ENCODE peak calls at places on chromosomes 11 and 22, in nine cellular contexts. W, C, U, H, T, E, A, Q and J are unnamed samples.

GRCh38 chr11:100557830-100558611 is 129.1 kb upstream of the ARHGAP42 start:
- DNase-seq in W (no peak), C (no peak), U (no peak), H (no peak), T (no peak), E (peak; percentile 68), A (no peak), Q (no peak), J (no peak)

GRCh38 chr11:45252134-45252856 is 33.8 kb downstream of the SYT13 start:
- DNase-seq in W (peak; percentile 26), C (peak; percentile 52), U (peak; percentile 34), H (peak; percentile 34), T (peak; percentile 84), E (peak; percentile 55), A (peak; percentile 63), Q (no peak), J (no peak)

GRCh38 chr11:110907629-110908028 is 195.4 kb upstream of the ARHGAP20 start:
- DNase-seq in W (peak; percentile 92), C (no peak), U (peak; percentile 30), H (no peak), T (peak; percentile 65), E (peak; percentile 93), A (no peak), Q (no peak), J (no peak)

GRCh38 chr11:114061053-114062049 is 1.8 kb downstream of the ZBTB16 start:
- DNase-seq in W (no peak), C (peak; percentile 39), U (no peak), H (no peak), T (no peak), E (peak; percentile 57), A (peak; percentile 51), Q (peak; percentile 68), J (no peak)

GRCh38 chr11:100711984-100712383 is 24.9 kb downstream of the ARHGAP42 start:
- DNase-seq in W (no peak), C (no peak), U (no peak), H (no peak), T (no peak), E (no peak), A (no peak), Q (no peak), J (no peak)

GRCh38 chr11:70155386-70155785 is 47.7 kb upstream of the FADD start:
- DNase-seq in W (no peak), C (no peak), U (no peak), H (no peak), T (no peak), E (no peak), A (no peak), Q (no peak), J (no peak)

GRCh38 chr22:28018461-28018927 is 99.4 kb upstream of the PITPNB start:
- DNase-seq in W (no peak), C (no peak), U (peak; percentile 22), H (no peak), T (no peak), E (no peak), A (no peak), Q (no peak), J (peak; percentile 19)

GRCh38 chr22:30274061-30274812 is 7.6 kb upstream of the OSM start:
- DNase-seq in W (no peak), C (no peak), U (no peak), H (no peak), T (no peak), E (no peak), A (no peak), Q (no peak), J (no peak)

GRCh38 chr22:50148991-50149721 is 21.4 kb upstream of the PANX2 start:
- DNase-seq in W (peak; percentile 76), C (peak; percentile 90), U (peak; percentile 84), H (peak; percentile 57), T (peak; percentile 61), E (peak; percentile 28), A (peak; percentile 48), Q (peak; percentile 98), J (no peak)

GRCh38 chr11:126029805-126030204 is 32.9 kb downstream of the CDON start:
- DNase-seq in W (no peak), C (no peak), U (no peak), H (no peak), T (no peak), E (no peak), A (no peak), Q (no peak), J (no peak)

GRCh38 chr11:125959931-125960330 is 14.1 kb downstream of the VSIG10L2 start:
- DNase-seq in W (no peak), C (no peak), U (no peak), H (no peak), T (no peak), E (no peak), A (no peak), Q (no peak), J (no peak)

GRCh38 chr22:42270178-42270511 is 308 bp downstream of the TCF20 start:
- DNase-seq in W (no peak), C (no peak), U (peak; percentile 62), H (no peak), T (no peak), E (no peak), A (no peak), Q (no peak), J (no peak)

GRCh38 chr11:86608251-86608799 is 64.1 kb downstream of the ME3 start:
- DNase-seq in W (peak; percentile 68), C (peak; percentile 54), U (peak; percentile 53), H (peak; percentile 29), T (peak; percentile 78), E (peak; percentile 88), A (peak; percentile 76), Q (peak; percentile 83), J (peak; percentile 52)

GRCh38 chr11:123509737-123510578 is 79.9 kb downstream of the GRAMD1B start:
- DNase-seq in W (no peak), C (no peak), U (no peak), H (no peak), T (no peak), E (peak; percentile 77), A (no peak), Q (peak; percentile 98), J (no peak)

GRCh38 chr22:17120281-17120680 is 879 bp downstream of the TMEM121B start:
- DNase-seq in W (no peak), C (peak; percentile 86), U (peak; percentile 76), H (peak; percentile 38), T (no peak), E (peak; percentile 56), A (peak; percentile 57), Q (no peak), J (no peak)

GRCh38 chr22:21766933-21767462 is 31.4 kb upstream of the YPEL1 start:
- DNase-seq in W (no peak), C (peak; percentile 59), U (peak; percentile 53), H (peak; percentile 45), T (no peak), E (no peak), A (no peak), Q (no peak), J (no peak)

GRCh38 chr11:2382129-2382517 is 5.0 kb downstream of the CD81 start:
- DNase-seq in W (no peak), C (no peak), U (no peak), H (no peak), T (no peak), E (no peak), A (no peak), Q (no peak), J (no peak)

GRCh38 chr11:94151903-94152677 is 23.4 kb downstream of the PANX1 start:
- DNase-seq in W (peak; percentile 55), C (no peak), U (no peak), H (no peak), T (no peak), E (peak; percentile 94), A (no peak), Q (no peak), J (no peak)

GRCh38 chr22:46815896-46816721 is 53.7 kb downstream of the TBC1D22A start:
- DNase-seq in W (peak; percentile 66), C (no peak), U (no peak), H (no peak), T (peak; percentile 38), E (peak; percentile 71), A (no peak), Q (no peak), J (no peak)

GRCh38 chr11:68258363-68258765 is 13.4 kb downstream of the C11orf24 start:
- DNase-seq in W (no peak), C (no peak), U (no peak), H (no peak), T (no peak), E (no peak), A (no peak), Q (no peak), J (no peak)

GRCh38 chr22:18033204-18033998 is 9.0 kb upstream of the MICAL3 start:
- DNase-seq in W (no peak), C (no peak), U (no peak), H (no peak), T (no peak), E (peak; percentile 76), A (no peak), Q (no peak), J (no peak)

GRCh38 chr22:39545310-39546063 is 12.9 kb upstream of the RPS19BP1 start:
- DNase-seq in W (no peak), C (no peak), U (peak; percentile 85), H (peak; percentile 63), T (peak; percentile 65), E (peak; percentile 46), A (peak; percentile 76), Q (no peak), J (no peak)